ENCODE peak calls at places on chromosomes 3 and 15, in five cellular contexts. One of them, this sample, is unnamed.

GRCh38 chr3:182979103-182979697 is 1.1 kb downstream of the DCUN1D1 start:
- DNase-seq in K562: peak; percentile 55
- DNase-seq in HepG2: peak; percentile 39
- DNase-seq in SK-N-SH: no peak
- DNase-seq in HCT116: no peak
- DNase-seq in this sample: no peak

GRCh38 chr3:49803464-49804140 is 541 bp downstream of the INKA1 start:
- DNase-seq in HepG2: no peak
- DNase-seq in K562: peak; percentile 80
- DNase-seq in HCT116: no peak
- DNase-seq in SK-N-SH: peak; percentile 84
- DNase-seq in this sample: no peak

GRCh38 chr15:73756390-73756789 is 3.2 kb upstream of the INSYN1 start:
- DNase-seq in HCT116: no peak
- DNase-seq in HepG2: no peak
- DNase-seq in SK-N-SH: no peak
- DNase-seq in K562: no peak
- DNase-seq in this sample: no peak

GRCh38 chr3:108488631-108489030 is 21.8 kb downstream of the MYH15 start:
- DNase-seq in HCT116: no peak
- DNase-seq in HepG2: no peak
- DNase-seq in SK-N-SH: no peak
- DNase-seq in K562: no peak
- DNase-seq in this sample: no peak

GRCh38 chr3:23702198-23702597 is 103.6 kb upstream of the UBE2E1 start:
- DNase-seq in HCT116: no peak
- DNase-seq in K562: no peak
- DNase-seq in HepG2: no peak
- DNase-seq in SK-N-SH: no peak
- DNase-seq in this sample: no peak

GRCh38 chr3:43048470-43048869 is 57.4 kb downstream of the POMGNT2 start:
- DNase-seq in K562: no peak
- DNase-seq in HCT116: no peak
- DNase-seq in HepG2: no peak
- DNase-seq in SK-N-SH: no peak
- DNase-seq in this sample: no peak

GRCh38 chr15:78007965-78008886 is 69.3 kb downstream of the TBC1D2B start:
- DNase-seq in SK-N-SH: no peak
- DNase-seq in HepG2: no peak
- DNase-seq in K562: no peak
- DNase-seq in HCT116: no peak
- DNase-seq in this sample: no peak

GRCh38 chr3:57627976-57628375 is 30.8 kb upstream of the ARF4 start:
- DNase-seq in HCT116: no peak
- DNase-seq in K562: no peak
- DNase-seq in HepG2: no peak
- DNase-seq in SK-N-SH: no peak
- DNase-seq in this sample: no peak

GRCh38 chr15:31299588-31300207 is 26.9 kb upstream of the KLF13 start:
- DNase-seq in HCT116: no peak
- DNase-seq in K562: no peak
- DNase-seq in HepG2: no peak
- DNase-seq in SK-N-SH: no peak
- DNase-seq in this sample: no peak

GRCh38 chr3:45462522-45463262 is 74.3 kb downstream of the LARS2 start:
- DNase-seq in HCT116: no peak
- DNase-seq in HepG2: no peak
- DNase-seq in K562: no peak
- DNase-seq in SK-N-SH: no peak
- DNase-seq in this sample: no peak

GRCh38 chr3:111572061-111572460 is 23.1 kb downstream of the ZBED2 start:
- DNase-seq in HepG2: no peak
- DNase-seq in K562: no peak
- DNase-seq in SK-N-SH: no peak
- DNase-seq in HCT116: no peak
- DNase-seq in this sample: no peak

GRCh38 chr3:48286308-48286707 is 45.4 kb downstream of the ZNF589 start:
- DNase-seq in HepG2: no peak
- DNase-seq in K562: no peak
- DNase-seq in SK-N-SH: no peak
- DNase-seq in HCT116: no peak
- DNase-seq in this sample: no peak

GRCh38 chr3:87247086-87247781 is 20.1 kb downstream of the CHMP2B start:
- DNase-seq in HepG2: no peak
- DNase-seq in K562: no peak
- DNase-seq in HCT116: no peak
- DNase-seq in SK-N-SH: no peak
- DNase-seq in this sample: no peak

GRCh38 chr3:123449092-123449985 is 449 bp upstream of the ADCY5 start:
- DNase-seq in HepG2: no peak
- DNase-seq in K562: no peak
- DNase-seq in HCT116: no peak
- DNase-seq in SK-N-SH: peak; percentile 91
- DNase-seq in this sample: no peak

GRCh38 chr3:40043444-40043755 is 234.0 kb downstream of the MYRIP start:
- DNase-seq in SK-N-SH: peak; percentile 50
- DNase-seq in K562: no peak
- DNase-seq in HepG2: no peak
- DNase-seq in HCT116: no peak
- DNase-seq in this sample: no peak

GRCh38 chr3:116285781-116286180 is 159.5 kb downstream of the LSAMP start:
- DNase-seq in HepG2: no peak
- DNase-seq in HCT116: no peak
- DNase-seq in K562: no peak
- DNase-seq in SK-N-SH: no peak
- DNase-seq in this sample: no peak

GRCh38 chr3:43659250-43659880 is 31.4 kb upstream of the ABHD5 start:
- DNase-seq in K562: peak; percentile 90
- DNase-seq in HCT116: no peak
- DNase-seq in HepG2: peak; percentile 21
- DNase-seq in SK-N-SH: no peak
- DNase-seq in this sample: no peak

GRCh38 chr15:53644681-53645080 is 114.8 kb downstream of the WDR72 start:
- DNase-seq in HCT116: no peak
- DNase-seq in HepG2: no peak
- DNase-seq in SK-N-SH: no peak
- DNase-seq in K562: no peak
- DNase-seq in this sample: no peak

GRCh38 chr15:39287322-39288195 is 293.3 kb upstream of the THBS1 start:
- DNase-seq in K562: no peak
- DNase-seq in SK-N-SH: no peak
- DNase-seq in HepG2: no peak
- DNase-seq in HCT116: no peak
- DNase-seq in this sample: no peak

GRCh38 chr15:75785771-75786563 is 57.3 kb upstream of the UBE2Q2 start:
- DNase-seq in HepG2: peak; percentile 31
- DNase-seq in K562: peak; percentile 59
- DNase-seq in HCT116: no peak
- DNase-seq in SK-N-SH: peak; percentile 86
- DNase-seq in this sample: no peak

GRCh38 chr3:43753743-43754142 is 63.0 kb downstream of the ABHD5 start:
- DNase-seq in HepG2: no peak
- DNase-seq in K562: no peak
- DNase-seq in HCT116: no peak
- DNase-seq in SK-N-SH: no peak
- DNase-seq in this sample: no peak

GRCh38 chr3:42683875-42684593 is 1.3 kb upstream of the KLHL40 start:
- DNase-seq in HepG2: peak; percentile 71
- DNase-seq in K562: peak; percentile 84
- DNase-seq in HCT116: peak; percentile 61
- DNase-seq in SK-N-SH: no peak
- DNase-seq in this sample: no peak

GRCh38 chr15:90962021-90962420 is 7.3 kb downstream of the RCCD1 start:
- DNase-seq in SK-N-SH: no peak
- DNase-seq in HCT116: no peak
- DNase-seq in HepG2: no peak
- DNase-seq in K562: no peak
- DNase-seq in this sample: no peak

GRCh38 chr15:45497261-45497660 is 25.3 kb downstream of the SLC30A4 start:
- DNase-seq in SK-N-SH: no peak
- DNase-seq in HCT116: no peak
- DNase-seq in K562: no peak
- DNase-seq in HepG2: no peak
- DNase-seq in this sample: no peak

GRCh38 chr3:131922356-131922755 is 112.5 kb downstream of the CPNE4 start:
- DNase-seq in K562: no peak
- DNase-seq in HepG2: no peak
- DNase-seq in HCT116: no peak
- DNase-seq in SK-N-SH: no peak
- DNase-seq in this sample: no peak

GRCh38 chr15:74010929-74011540 is 16.5 kb downstream of the PML start:
- DNase-seq in HepG2: peak; percentile 16
- DNase-seq in SK-N-SH: no peak
- DNase-seq in K562: no peak
- DNase-seq in HCT116: no peak
- DNase-seq in this sample: no peak

GRCh38 chr15:98567951-98568350 is 80.4 kb upstream of the IGF1R start:
- DNase-seq in SK-N-SH: no peak
- DNase-seq in K562: no peak
- DNase-seq in HepG2: no peak
- DNase-seq in HCT116: no peak
- DNase-seq in this sample: no peak

GRCh38 chr15:95620934-95621579 is 709.4 kb upstream of the NR2F2 start:
- DNase-seq in HepG2: no peak
- DNase-seq in HCT116: no peak
- DNase-seq in SK-N-SH: no peak
- DNase-seq in K562: no peak
- DNase-seq in this sample: peak; percentile 35

GRCh38 chr15:63918317-63918672 is 84.5 kb upstream of the HERC1 start:
- DNase-seq in SK-N-SH: no peak
- DNase-seq in HepG2: no peak
- DNase-seq in HCT116: no peak
- DNase-seq in K562: no peak
- DNase-seq in this sample: no peak
- TF ChIP-seq ZBTB33 in SK-N-SH: no peak
- TF ChIP-seq ZBTB33 in HepG2: no peak
- TF ChIP-seq ZBTB33 in HCT116: no peak
- TF ChIP-seq ZBTB33 in K562: no peak
- TF ChIP-seq ZBTB33 in this sample: no peak

GRCh38 chr3:128076783-128077624 is 24.8 kb downstream of the SEC61A1 start:
- DNase-seq in HepG2: no peak
- DNase-seq in SK-N-SH: no peak
- DNase-seq in K562: peak; percentile 84
- DNase-seq in HCT116: no peak
- DNase-seq in this sample: no peak
- TF ChIP-seq ZBTB33 in HepG2: no peak
- TF ChIP-seq ZBTB33 in SK-N-SH: no peak
- TF ChIP-seq ZBTB33 in K562: no peak
- TF ChIP-seq ZBTB33 in HCT116: no peak
- TF ChIP-seq ZBTB33 in this sample: no peak

GRCh38 chr3:147157629-147158028 is 248.7 kb downstream of the ZIC4 start:
- DNase-seq in K562: no peak
- DNase-seq in HepG2: no peak
- DNase-seq in HCT116: no peak
- DNase-seq in SK-N-SH: no peak
- DNase-seq in this sample: no peak
- TF ChIP-seq ZBTB33 in K562: no peak
- TF ChIP-seq ZBTB33 in HepG2: no peak
- TF ChIP-seq ZBTB33 in HCT116: no peak
- TF ChIP-seq ZBTB33 in SK-N-SH: no peak
- TF ChIP-seq ZBTB33 in this sample: no peak

GRCh38 chr3:13705051-13705450 is 156.1 kb downstream of the FBLN2 start:
- DNase-seq in K562: no peak
- DNase-seq in HepG2: no peak
- DNase-seq in SK-N-SH: no peak
- DNase-seq in HCT116: no peak
- DNase-seq in this sample: no peak

GRCh38 chr3:13702226-13702820 is 153.4 kb downstream of the FBLN2 start:
- DNase-seq in K562: no peak
- DNase-seq in SK-N-SH: no peak
- DNase-seq in HCT116: no peak
- DNase-seq in HepG2: no peak
- DNase-seq in this sample: no peak

GRCh38 chr3:13704174-13704573 is 155.2 kb downstream of the FBLN2 start:
- DNase-seq in HCT116: no peak
- DNase-seq in HepG2: no peak
- DNase-seq in SK-N-SH: no peak
- DNase-seq in K562: no peak
- DNase-seq in this sample: no peak

GRCh38 chr3:13700889-13701288 is 152.0 kb downstream of the FBLN2 start:
- DNase-seq in SK-N-SH: no peak
- DNase-seq in HepG2: no peak
- DNase-seq in HCT116: no peak
- DNase-seq in K562: no peak
- DNase-seq in this sample: no peak

GRCh38 chr3:13703071-13703470 is 154.1 kb downstream of the FBLN2 start:
- DNase-seq in HepG2: no peak
- DNase-seq in SK-N-SH: no peak
- DNase-seq in HCT116: no peak
- DNase-seq in K562: no peak
- DNase-seq in this sample: no peak
- TF ChIP-seq ZBTB33 in HepG2: no peak
- TF ChIP-seq ZBTB33 in SK-N-SH: no peak
- TF ChIP-seq ZBTB33 in HCT116: no peak
- TF ChIP-seq ZBTB33 in K562: no peak
- TF ChIP-seq ZBTB33 in this sample: no peak

GRCh38 chr15:100901702-100902435 is 17.3 kb upstream of the LRRK1 start:
- DNase-seq in SK-N-SH: no peak
- DNase-seq in HCT116: no peak
- DNase-seq in HepG2: no peak
- DNase-seq in K562: no peak
- DNase-seq in this sample: no peak
- TF ChIP-seq ZBTB33 in SK-N-SH: no peak
- TF ChIP-seq ZBTB33 in HCT116: no peak
- TF ChIP-seq ZBTB33 in HepG2: no peak
- TF ChIP-seq ZBTB33 in K562: no peak
- TF ChIP-seq ZBTB33 in this sample: no peak

GRCh38 chr3:195543642-195544536 is 764 bp upstream of the PPP1R2 start:
- DNase-seq in SK-N-SH: no peak
- DNase-seq in HepG2: peak; percentile 73
- DNase-seq in K562: peak; percentile 39
- DNase-seq in HCT116: no peak
- DNase-seq in this sample: no peak
- TF ChIP-seq ZBTB33 in SK-N-SH: no peak
- TF ChIP-seq ZBTB33 in HepG2: no peak
- TF ChIP-seq ZBTB33 in K562: no peak
- TF ChIP-seq ZBTB33 in HCT116: no peak
- TF ChIP-seq ZBTB33 in this sample: no peak